ENCODE peak calls at places on chromosome 18, in ten cellular contexts. I, D, L, M, R, C, U, K, N and W are unnamed samples.

GRCh38 chr18:59697236-59697932 is at the start of gene CCBE1:
- DNase-seq in L (no peak), C (no peak), I (peak), K (no peak), R (peak), D (peak), M (peak), U (peak), N (no peak), W (no peak)

GRCh38 chr18:37584952-37585695 is 19.5 kb upstream of the CELF4 start:
- DNase-seq in M (no peak), L (no peak), U (peak), R (no peak), K (no peak), I (no peak), C (no peak), D (no peak), N (no peak), W (no peak)

GRCh38 chr18:24054130-24054529 is 39.6 kb downstream of the TTC39C start:
- DNase-seq in M (no peak), U (no peak), I (no peak), D (no peak), N (no peak), L (no peak), C (no peak), K (peak), R (peak), W (no peak)

GRCh38 chr18:79534356-79534755 is 138.6 kb downstream of the NFATC1 start:
- DNase-seq in M (no peak), K (no peak), N (no peak), I (no peak), L (no peak), D (no peak), R (no peak), U (no peak), C (no peak), W (no peak)

GRCh38 chr18:35778850-35779634 is 193.4 kb upstream of the RMP24 start:
- DNase-seq in M (no peak), K (no peak), R (no peak), N (no peak), I (no peak), U (no peak), D (no peak), L (no peak), C (no peak), W (no peak)

GRCh38 chr18:76494181-76494540 is 881 bp downstream of the ZNF516 start:
- DNase-seq in C (no peak), R (peak), M (no peak), I (peak), U (peak), K (no peak), N (no peak), L (peak), D (peak), W (no peak)

GRCh38 chr18:6482198-6482977 is 67.7 kb upstream of the L3MBTL4 start:
- DNase-seq in N (peak), I (peak), C (no peak), M (peak), D (peak), L (peak), U (peak), K (no peak), R (peak), W (no peak)

GRCh38 chr18:77702686-77703085 is 453.0 kb downstream of the GALR1 start:
- DNase-seq in D (no peak), K (no peak), L (peak), N (no peak), I (peak), U (peak), R (peak), C (no peak), M (peak), W (no peak)

GRCh38 chr18:45370190-45371010 is 244.9 kb upstream of the SLC14A2 start:
- DNase-seq in N (no peak), K (no peak), M (no peak), U (peak), L (no peak), C (no peak), D (no peak), R (no peak), I (peak), W (no peak)

GRCh38 chr18:79866889-79867574 is 69.3 kb downstream of the KCNG2 start:
- DNase-seq in D (no peak), C (no peak), R (no peak), N (no peak), K (no peak), I (peak), U (no peak), L (no peak), M (peak), W (no peak)

GRCh38 chr18:54950221-54950620 is 9.0 kb downstream of the CCDC68 start:
- DNase-seq in M (peak), R (no peak), K (no peak), N (no peak), D (peak), C (no peak), L (peak), I (no peak), U (no peak), W (no peak)

GRCh38 chr18:79898952-79899608 is 52.4 kb downstream of the SLC66A2 start:
- DNase-seq in K (no peak), I (no peak), U (no peak), C (no peak), D (peak), R (no peak), N (no peak), M (no peak), L (no peak), W (no peak)

GRCh38 chr18:61502472-61502871 is 169.2 kb downstream of the CDH20 start:
- DNase-seq in R (peak), D (peak), L (peak), U (peak), M (peak), C (peak), K (peak), N (peak), I (peak), W (peak)

GRCh38 chr18:76465630-76466409 is 29.2 kb downstream of the ZNF516 start:
- DNase-seq in M (no peak), D (no peak), N (no peak), R (no peak), U (no peak), L (no peak), K (no peak), C (no peak), I (no peak), W (no peak)

GRCh38 chr18:60838677-60839076 is 466.1 kb upstream of the MC4R start:
- DNase-seq in U (no peak), M (no peak), D (no peak), K (no peak), I (peak), C (no peak), R (peak), N (no peak), L (no peak), W (no peak)

GRCh38 chr18:38422216-38422615 is 856.6 kb upstream of the CELF4 start:
- DNase-seq in I (no peak), C (no peak), U (no peak), M (no peak), L (no peak), R (no peak), K (no peak), D (no peak), N (no peak), W (no peak)

GRCh38 chr18:68083131-68083530 is 566.6 kb upstream of the DSEL start:
- DNase-seq in N (no peak), I (peak), R (peak), C (peak), U (no peak), M (no peak), K (no peak), D (no peak), L (no peak), W (peak)

GRCh38 chr18:45012286-45012685 is 331.6 kb downstream of the SETBP1 start:
- DNase-seq in M (no peak), I (no peak), R (no peak), K (no peak), N (no peak), D (no peak), U (peak), L (no peak), C (no peak), W (no peak)

GRCh38 chr18:31609886-31610646 is 18.4 kb downstream of the TTR start:
- DNase-seq in U (no peak), D (no peak), K (no peak), R (no peak), N (no peak), C (no peak), M (no peak), I (no peak), L (no peak), W (no peak)

GRCh38 chr18:23569299-23570063 is 16.8 kb downstream of the NPC1 start:
- DNase-seq in N (no peak), U (no peak), C (no peak), D (no peak), R (no peak), K (no peak), L (peak), I (no peak), M (no peak), W (no peak)

GRCh38 chr18:36185901-36186460 is 1.3 kb upstream of the MOCOS start:
- DNase-seq in L (no peak), D (no peak), N (no peak), I (no peak), R (no peak), U (no peak), K (no peak), M (no peak), C (no peak), W (no peak)

GRCh38 chr18:22856870-22857269 is 76.3 kb upstream of the RBBP8 start:
- DNase-seq in R (no peak), I (no peak), M (no peak), C (no peak), K (peak), N (no peak), L (no peak), U (peak), D (no peak), W (no peak)

GRCh38 chr18:68439672-68440071 is 275.2 kb downstream of the TMX3 start:
- DNase-seq in N (no peak), K (no peak), I (peak), R (no peak), M (no peak), L (no peak), U (no peak), C (no peak), D (no peak), W (no peak)

GRCh38 chr18:8771930-8772329 is 66.6 kb downstream of the MTCL1 start:
- DNase-seq in R (no peak), L (no peak), M (no peak), N (no peak), D (peak), U (no peak), K (no peak), C (no peak), I (peak), W (no peak)

GRCh38 chr18:41501848-41502247 is 453.2 kb upstream of the PIK3C3 start:
- DNase-seq in R (no peak), L (no peak), I (no peak), U (no peak), C (no peak), K (peak), N (no peak), M (peak), D (no peak), W (no peak)

GRCh38 chr18:3305354-3305762 is 43.4 kb downstream of the MYL12B start:
- DNase-seq in D (no peak), K (peak), C (peak), I (peak), R (peak), M (peak), U (no peak), L (no peak), N (no peak), W (peak)

GRCh38 chr18:56043691-56044090 is 455.7 kb upstream of the TCF4 start:
- DNase-seq in R (peak), L (no peak), K (no peak), N (no peak), U (peak), D (peak), I (no peak), C (no peak), M (no peak), W (no peak)

GRCh38 chr18:41809652-41810051 is 145.4 kb upstream of the PIK3C3 start:
- DNase-seq in U (peak), I (peak), C (no peak), M (no peak), K (no peak), L (no peak), R (no peak), N (no peak), D (no peak), W (no peak)

GRCh38 chr18:44503854-44504253 is 176.8 kb upstream of the SETBP1 start:
- DNase-seq in N (no peak), I (no peak), U (no peak), D (no peak), K (no peak), C (no peak), R (no peak), M (no peak), L (no peak), W (no peak)

GRCh38 chr18:71105078-71105819 is 816.4 kb downstream of the SOCS6 start:
- DNase-seq in U (no peak), N (no peak), R (peak), C (no peak), M (peak), L (no peak), D (no peak), K (no peak), I (peak), W (no peak)

GRCh38 chr18:9520666-9521065 is 45.4 kb downstream of the RALBP1 start:
- DNase-seq in L (no peak), K (no peak), U (no peak), M (no peak), C (no peak), I (peak), R (no peak), N (no peak), D (no peak), W (no peak)

GRCh38 chr18:65725421-65726050 is 25.3 kb upstream of the CDH7 start:
- DNase-seq in D (peak), M (peak), K (no peak), L (peak), C (no peak), I (no peak), U (peak), N (no peak), R (no peak), W (no peak)

GRCh38 chr18:6376433-6377229 is 38.1 kb downstream of the L3MBTL4 start:
- DNase-seq in R (no peak), K (no peak), C (no peak), N (no peak), U (no peak), M (peak), I (no peak), L (peak), D (no peak), W (no peak)

GRCh38 chr18:55362303-55362702 is 225.7 kb downstream of the TCF4 start:
- DNase-seq in R (no peak), N (no peak), D (no peak), C (no peak), U (no peak), I (no peak), M (no peak), L (no peak), K (no peak), W (no peak)

GRCh38 chr18:47150824-47151366 is 595 bp upstream of the HDHD2 start:
- DNase-seq in N (no peak), I (no peak), L (peak), C (no peak), U (peak), M (peak), D (peak), K (no peak), R (no peak), W (no peak)

GRCh38 chr18:56189615-56190014 is 448.8 kb downstream of the TXNL1 start:
- DNase-seq in M (no peak), U (no peak), N (no peak), I (no peak), L (no peak), K (no peak), R (no peak), D (no peak), C (no peak), W (no peak)

DNA sequence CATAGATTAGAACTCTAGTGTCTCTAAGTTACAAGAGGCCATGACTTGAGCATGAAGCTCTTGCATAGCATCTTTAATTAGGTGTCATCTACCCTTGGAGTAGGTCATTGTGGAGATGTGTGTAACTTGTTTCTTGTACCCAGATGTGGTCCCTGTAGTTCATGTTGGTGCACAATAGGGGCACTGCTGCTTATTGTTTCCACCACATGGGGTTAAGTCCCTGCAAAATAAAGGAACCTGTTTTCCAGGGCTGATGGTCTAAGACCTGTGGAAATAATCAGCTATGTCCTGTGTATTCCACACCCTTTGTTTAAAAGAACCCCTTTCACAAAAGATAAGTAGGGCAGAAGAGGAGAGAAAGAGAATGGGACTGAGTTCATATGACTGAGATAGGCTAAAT is 28.6 kb downstream of the ASXL3 start:
- DNase-seq in L (no peak), C (no peak), K (no peak), U (peak), M (no peak), R (no peak), D (no peak), I (no peak), N (no peak), W (no peak)
- TF ChIP-seq CTCF in L (no peak), C (no peak), K (peak), U (peak), M (no peak), R (no peak), D (no peak), I (no peak), N (peak), W (no peak)

DNA sequence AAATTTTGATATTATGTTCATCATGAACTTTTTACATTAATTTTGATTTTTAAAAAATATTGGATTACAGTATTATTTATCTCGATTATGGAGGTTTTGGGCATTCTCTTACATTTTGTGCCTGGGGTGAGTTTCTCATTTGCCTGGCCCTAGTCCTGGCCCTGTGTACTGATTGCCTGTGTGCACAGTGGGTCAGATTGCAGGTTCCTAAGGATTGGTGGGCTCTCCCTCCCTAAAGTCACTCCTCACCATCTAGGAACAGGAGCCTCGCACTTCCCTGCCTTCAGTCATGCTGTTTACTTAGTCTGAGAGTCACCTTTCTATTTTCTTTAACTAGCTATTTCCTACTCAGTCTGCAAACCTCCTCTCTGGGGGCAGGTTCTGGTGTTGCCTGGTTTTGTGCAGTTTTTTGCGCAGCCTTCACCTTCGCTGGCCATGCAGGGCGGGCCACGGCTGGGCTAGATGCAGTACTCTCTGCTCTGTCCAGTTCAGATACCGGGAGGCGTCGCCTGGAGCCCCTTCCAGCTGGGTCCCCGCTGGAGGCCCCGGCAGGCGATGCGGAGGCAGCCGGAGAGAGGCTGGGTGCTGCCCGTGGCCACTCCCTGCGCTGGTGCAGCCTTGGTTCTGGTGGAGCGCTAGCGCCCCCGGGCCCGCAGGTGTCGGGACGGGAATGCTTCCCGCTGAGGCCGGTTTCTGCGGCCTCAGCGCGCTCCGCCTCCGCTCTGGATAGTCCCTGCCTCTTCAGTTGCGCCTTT is 23.3 kb upstream of the MC5R start:
- DNase-seq in I (peak), R (peak), D (peak), N (no peak), M (peak), K (no peak), C (no peak), L (peak), U (peak), W (no peak)
- H3K4me3 ChIP-seq in I (no peak), R (no peak), D (no peak), N (no peak), M (peak), K (peak), C (no peak), L (peak), U (peak), W (no peak)

DNA sequence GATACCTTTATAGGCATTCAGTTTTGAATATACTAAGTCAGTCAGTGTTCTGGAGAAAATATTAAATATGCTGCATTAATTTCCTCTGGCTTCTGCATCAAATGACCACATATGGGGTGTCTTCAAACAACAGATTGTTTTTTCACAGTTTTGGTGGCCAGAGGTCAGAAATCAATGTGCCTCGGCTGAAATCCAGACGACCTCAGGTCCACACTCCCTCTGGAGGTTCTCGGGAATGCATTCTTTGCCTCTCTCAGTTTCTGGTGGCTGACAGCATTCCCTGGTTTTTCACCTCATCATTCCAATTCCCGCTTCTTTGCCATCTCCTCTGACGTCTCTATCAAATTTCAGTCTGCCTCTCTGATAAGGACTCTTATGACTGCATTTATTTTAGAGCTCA is 142.3 kb downstream of the ZNF407 start:
- DNase-seq in N (no peak), D (no peak), K (no peak), I (no peak), R (no peak), C (no peak), L (peak), U (peak), M (no peak), W (no peak)
- TF ChIP-seq CTCF in N (no peak), D (no peak), K (no peak), I (no peak), R (no peak), C (no peak), L (peak), U (peak), M (no peak), W (no peak)

DNA sequence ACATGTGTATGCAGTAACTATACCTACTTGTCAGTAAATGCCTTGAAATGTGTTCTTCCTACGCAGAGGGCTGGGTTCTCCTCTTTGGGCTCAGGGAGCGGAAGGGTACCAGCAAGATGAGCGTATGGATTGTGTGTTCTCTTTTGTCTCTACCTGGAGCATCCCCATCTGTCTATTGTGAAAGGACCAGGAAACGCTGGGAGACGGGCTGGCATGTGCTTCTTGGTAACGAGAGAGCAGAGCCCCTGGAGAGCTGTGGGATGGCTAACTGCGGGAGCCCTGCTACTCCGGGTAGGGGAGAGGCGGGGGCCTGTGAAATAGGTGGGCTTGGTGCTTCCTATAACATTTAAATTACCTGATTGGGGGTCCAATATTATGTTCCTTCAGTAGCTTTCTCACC is 80.9 kb downstream of the BCL2 start:
- DNase-seq in N (no peak), K (no peak), C (no peak), D (no peak), L (no peak), I (no peak), M (no peak), U (peak), R (no peak), W (no peak)
- H3K4me3 ChIP-seq in N (no peak), K (no peak), C (no peak), D (no peak), L (no peak), I (peak), M (peak), U (no peak), R (no peak), W (no peak)

DNA sequence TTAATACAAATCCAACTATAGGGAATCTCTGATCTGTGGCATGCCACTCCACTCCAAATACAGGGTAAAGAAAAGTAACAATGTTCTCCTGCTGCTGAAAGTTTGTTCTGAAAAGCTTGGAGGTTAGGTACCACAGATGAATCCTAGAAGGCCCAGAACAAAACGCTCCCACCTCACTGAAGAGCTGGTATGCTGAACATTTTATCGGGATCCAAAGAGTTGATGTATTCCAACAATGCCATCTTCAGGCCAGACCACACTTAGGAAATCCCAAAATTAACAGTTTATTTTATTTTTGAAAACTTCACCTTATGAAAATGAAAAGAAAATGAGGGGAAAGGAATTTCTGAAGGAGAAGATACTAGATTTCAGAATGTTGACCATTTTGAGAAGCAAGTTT is 145.1 kb upstream of the CDH19 start:
- DNase-seq in U (peak), K (no peak), N (no peak), D (no peak), M (peak), L (peak), C (no peak), I (peak), R (peak), W (no peak)
- TF ChIP-seq CTCF in U (peak), K (no peak), N (no peak), D (peak), M (peak), L (peak), C (no peak), I (peak), R (peak), W (no peak)